ENCODE peak calls at places on chromosomes 4 and X, in four cellular contexts. One of them, this sample, is unnamed. For H3K9me3, H3K27me3 and H3K4me1, the result is how much of the 10 kb centered on the place peaks cover.

GRCh38 chr4:122212880-122213279 is 60.7 kb downstream of the BLTP1 start:
- DNase-seq in psoas muscle: no peak
- DNase-seq in upper lobe of right lung: no peak
- DNase-seq in heart left ventricle: no peak
- DNase-seq in this sample: no peak

GRCh38 chr4:105715692-105716278 is 7.2 kb downstream of the GSTCD start:
- DNase-seq in heart left ventricle: no peak
- DNase-seq in psoas muscle: no peak
- DNase-seq in upper lobe of right lung: no peak
- DNase-seq in this sample: peak

GRCh38 chrX:81528041-81528440 is 326.1 kb downstream of the SH3BGRL start:
- DNase-seq in heart left ventricle: no peak
- DNase-seq in psoas muscle: no peak
- DNase-seq in upper lobe of right lung: no peak
- DNase-seq in this sample: no peak

GRCh38 chr4:38132140-38132673 is 172.0 kb downstream of the PTTG2 start:
- DNase-seq in psoas muscle: no peak
- DNase-seq in upper lobe of right lung: no peak
- DNase-seq in heart left ventricle: peak
- DNase-seq in this sample: peak

GRCh38 chr4:152946460-152946859 is 10.3 kb downstream of the FHDC1 start:
- DNase-seq in upper lobe of right lung: no peak
- DNase-seq in heart left ventricle: no peak
- DNase-seq in psoas muscle: no peak
- DNase-seq in this sample: no peak

GRCh38 chrX:74280759-74281158 is 23.2 kb upstream of the ZCCHC13 start:
- DNase-seq in upper lobe of right lung: no peak
- DNase-seq in psoas muscle: no peak
- DNase-seq in heart left ventricle: no peak
- DNase-seq in this sample: no peak

GRCh38 chr4:7124643-7125442 is 57.0 kb upstream of the GRPEL1 start:
- DNase-seq in heart left ventricle: no peak
- DNase-seq in psoas muscle: peak
- DNase-seq in upper lobe of right lung: no peak
- DNase-seq in this sample: no peak

GRCh38 chrX:134024686-134025377 is 39.4 kb upstream of the GPC3 start:
- DNase-seq in heart left ventricle: no peak
- DNase-seq in upper lobe of right lung: no peak
- DNase-seq in psoas muscle: no peak
- DNase-seq in this sample: no peak

GRCh38 chr4:6696611-6697010 is 2.9 kb downstream of the S100P start:
- DNase-seq in upper lobe of right lung: no peak
- DNase-seq in psoas muscle: no peak
- DNase-seq in heart left ventricle: no peak
- DNase-seq in this sample: no peak

GRCh38 chr4:75598390-75598789 is 31.9 kb downstream of the CDKL2 start:
- DNase-seq in upper lobe of right lung: no peak
- DNase-seq in heart left ventricle: no peak
- DNase-seq in psoas muscle: no peak
- DNase-seq in this sample: no peak

GRCh38 chr4:1623821-1624518 is 60.1 kb downstream of the FAM53A start:
- DNase-seq in upper lobe of right lung: no peak
- DNase-seq in heart left ventricle: no peak
- DNase-seq in psoas muscle: no peak
- DNase-seq in this sample: no peak
- H3K9me3 ChIP-seq in upper lobe of right lung: under half
- H3K9me3 ChIP-seq in heart left ventricle: under half
- H3K9me3 ChIP-seq in psoas muscle: under half
- H3K9me3 ChIP-seq in this sample: under half

GRCh38 chrX:66076801-66077200 is 36.9 kb upstream of the VSIG4 start:
- DNase-seq in psoas muscle: no peak
- DNase-seq in heart left ventricle: no peak
- DNase-seq in upper lobe of right lung: no peak
- DNase-seq in this sample: no peak
- H3K27me3 ChIP-seq in psoas muscle: under half
- H3K27me3 ChIP-seq in heart left ventricle: under half
- H3K27me3 ChIP-seq in upper lobe of right lung: under half
- H3K27me3 ChIP-seq in this sample: under half

DNA sequence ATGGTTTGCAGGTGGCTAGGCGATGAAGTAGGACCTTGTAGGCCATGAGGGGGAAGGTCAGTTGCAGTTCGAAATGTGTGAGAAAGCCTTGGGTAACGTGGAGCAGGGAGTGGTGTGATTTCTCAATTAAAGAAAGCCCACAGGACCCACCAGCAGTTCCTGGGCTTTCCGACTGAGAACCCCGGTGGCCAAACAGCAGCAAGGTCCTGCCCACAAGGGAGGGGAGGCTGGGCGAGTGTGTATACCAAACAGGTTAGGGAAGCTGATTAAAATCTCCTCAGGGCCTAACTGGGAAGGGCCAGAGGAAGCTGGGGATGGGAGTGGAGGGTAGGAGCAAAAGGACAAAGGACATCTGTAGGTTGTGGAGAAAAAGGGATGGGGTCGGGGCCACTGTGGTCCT is 2.4 kb downstream of the ATP6AP1 start:
- DNase-seq in upper lobe of right lung: peak
- DNase-seq in heart left ventricle: peak
- DNase-seq in psoas muscle: no peak
- DNase-seq in this sample: no peak
- H3K4me1 ChIP-seq in upper lobe of right lung: under half
- H3K4me1 ChIP-seq in heart left ventricle: under half
- H3K4me1 ChIP-seq in psoas muscle: under half
- H3K4me1 ChIP-seq in this sample: under half

DNA sequence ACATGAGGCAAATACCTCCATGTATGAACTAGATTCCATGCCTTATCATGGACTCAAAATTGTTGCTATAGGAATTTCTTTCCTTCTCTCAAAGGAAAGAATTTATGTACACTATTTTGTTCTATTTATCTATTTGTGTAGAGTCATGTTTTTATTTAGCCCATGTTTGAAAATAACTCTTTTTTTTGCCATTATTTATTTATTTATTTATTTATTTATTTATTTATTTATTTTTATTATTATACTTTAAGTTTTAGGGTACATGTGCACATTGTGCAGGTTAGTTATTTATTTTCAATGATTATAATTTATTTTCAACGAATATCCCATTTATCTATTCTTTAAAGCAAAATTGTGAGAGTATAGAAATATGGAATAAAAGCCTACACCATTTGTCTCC is 177.9 kb downstream of the MAGEE1 start:
- DNase-seq in heart left ventricle: no peak
- DNase-seq in upper lobe of right lung: no peak
- DNase-seq in psoas muscle: no peak
- DNase-seq in this sample: no peak
- H3K9me3 ChIP-seq in heart left ventricle: under half
- H3K9me3 ChIP-seq in upper lobe of right lung: under half
- H3K9me3 ChIP-seq in psoas muscle: under half
- H3K9me3 ChIP-seq in this sample: under half

GRCh38 chr4:2254665-2255500 is 7.0 kb downstream of the MXD4 start:
- DNase-seq in heart left ventricle: no peak
- DNase-seq in psoas muscle: no peak
- DNase-seq in upper lobe of right lung: no peak
- DNase-seq in this sample: no peak

GRCh38 chr4:2256781-2257191 is 5.1 kb downstream of the MXD4 start:
- DNase-seq in heart left ventricle: peak
- DNase-seq in psoas muscle: peak
- DNase-seq in upper lobe of right lung: peak
- DNase-seq in this sample: no peak

GRCh38 chr4:2257361-2258001 is 4.4 kb downstream of the MXD4 start:
- DNase-seq in heart left ventricle: peak
- DNase-seq in psoas muscle: peak
- DNase-seq in upper lobe of right lung: peak
- DNase-seq in this sample: no peak

GRCh38 chr4:2255501-2256155 is 6.3 kb downstream of the MXD4 start:
- DNase-seq in heart left ventricle: peak
- DNase-seq in psoas muscle: peak
- DNase-seq in upper lobe of right lung: peak
- DNase-seq in this sample: no peak

DNA sequence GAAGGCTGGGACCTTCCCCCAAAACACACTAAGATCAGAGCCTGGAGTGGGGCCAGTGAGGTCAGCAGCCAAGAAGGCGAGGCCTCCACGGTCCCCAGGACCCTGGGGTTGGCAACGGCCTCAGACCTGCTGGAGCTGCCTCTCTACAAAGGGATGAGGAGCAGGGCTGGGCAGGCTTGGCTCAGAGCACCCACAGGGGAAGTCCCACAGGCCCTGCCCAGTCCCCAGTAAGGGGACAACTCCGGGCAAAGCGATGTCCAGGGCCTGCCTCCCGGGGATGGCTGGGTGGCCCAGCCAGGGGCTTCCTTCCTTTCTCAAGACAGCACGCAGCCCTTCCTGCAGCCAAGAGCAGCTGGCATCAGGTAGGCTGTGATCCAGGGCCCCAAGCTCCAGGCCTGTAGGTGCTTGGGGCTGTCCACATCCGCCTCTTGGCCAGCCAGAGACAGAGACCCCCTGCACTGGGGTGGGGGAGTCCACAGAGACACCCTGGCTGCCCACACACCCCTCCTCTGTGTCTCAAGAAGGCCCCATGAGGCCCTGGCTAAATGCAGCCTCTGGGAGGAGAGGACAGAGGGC is 5.7 kb downstream of the MXD4 start:
- DNase-seq in upper lobe of right lung: peak
- DNase-seq in heart left ventricle: peak
- DNase-seq in psoas muscle: peak
- DNase-seq in this sample: no peak
- H3K27me3 ChIP-seq in upper lobe of right lung: under half
- H3K27me3 ChIP-seq in heart left ventricle: under half
- H3K27me3 ChIP-seq in psoas muscle: under half
- H3K27me3 ChIP-seq in this sample: under half

GRCh38 chrX:54482839-54483593 is 13.0 kb downstream of the FGD1 start:
- DNase-seq in psoas muscle: no peak
- DNase-seq in upper lobe of right lung: no peak
- DNase-seq in heart left ventricle: no peak
- DNase-seq in this sample: no peak

GRCh38 chrX:54484666-54485065 is 11.4 kb downstream of the FGD1 start:
- DNase-seq in psoas muscle: peak
- DNase-seq in heart left ventricle: peak
- DNase-seq in upper lobe of right lung: no peak
- DNase-seq in this sample: no peak

GRCh38 chrX:54479471-54480122 is 16.4 kb downstream of the FGD1 start:
- DNase-seq in heart left ventricle: no peak
- DNase-seq in psoas muscle: no peak
- DNase-seq in upper lobe of right lung: no peak
- DNase-seq in this sample: no peak

GRCh38 chrX:54483946-54484345 is 12.1 kb downstream of the FGD1 start:
- DNase-seq in upper lobe of right lung: no peak
- DNase-seq in psoas muscle: no peak
- DNase-seq in heart left ventricle: no peak
- DNase-seq in this sample: no peak

GRCh38 chrX:54481751-54482150 is 14.3 kb downstream of the FGD1 start:
- DNase-seq in psoas muscle: no peak
- DNase-seq in upper lobe of right lung: no peak
- DNase-seq in heart left ventricle: no peak
- DNase-seq in this sample: no peak
- H3K4me1 ChIP-seq in psoas muscle: under half
- H3K4me1 ChIP-seq in upper lobe of right lung: under half
- H3K4me1 ChIP-seq in heart left ventricle: under half
- H3K4me1 ChIP-seq in this sample: under half

GRCh38 chrX:18575744-18576143 is 96.2 kb downstream of the RS1 start:
- DNase-seq in heart left ventricle: no peak
- DNase-seq in upper lobe of right lung: no peak
- DNase-seq in psoas muscle: no peak
- DNase-seq in this sample: no peak
- H3K9me3 ChIP-seq in heart left ventricle: under half
- H3K9me3 ChIP-seq in upper lobe of right lung: under half
- H3K9me3 ChIP-seq in psoas muscle: under half
- H3K9me3 ChIP-seq in this sample: under half

DNA sequence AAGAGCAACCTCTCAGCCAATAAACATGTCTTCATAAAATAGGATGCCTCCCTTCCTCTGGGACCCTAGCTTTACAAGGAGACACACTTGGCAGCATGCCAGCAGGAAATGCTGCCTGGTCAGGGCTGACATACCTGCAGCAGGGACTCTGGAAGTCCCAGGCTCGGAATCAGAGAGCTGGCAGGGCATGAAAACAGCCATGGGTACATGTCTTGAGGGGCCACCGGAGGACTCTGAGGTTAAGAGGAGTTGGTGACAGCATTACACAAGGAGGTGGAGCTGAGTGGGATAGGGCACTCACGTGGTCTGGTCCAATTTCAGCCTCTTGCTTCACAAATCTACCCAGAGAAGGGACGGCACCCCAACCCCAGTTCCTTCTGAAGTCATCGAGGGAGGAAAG is 15.7 kb downstream of the MSX1 start:
- DNase-seq in upper lobe of right lung: no peak
- DNase-seq in heart left ventricle: no peak
- DNase-seq in psoas muscle: no peak
- DNase-seq in this sample: no peak
- H3K27me3 ChIP-seq in upper lobe of right lung: half or more
- H3K27me3 ChIP-seq in heart left ventricle: half or more
- H3K27me3 ChIP-seq in psoas muscle: under half
- H3K27me3 ChIP-seq in this sample: under half

GRCh38 chrX:1502853-1503252 is 34.1 kb downstream of the P2RY8 start:
- DNase-seq in psoas muscle: no peak
- DNase-seq in heart left ventricle: no peak
- DNase-seq in upper lobe of right lung: peak
- DNase-seq in this sample: no peak

GRCh38 chrX:1506916-1507315 is 30.1 kb downstream of the P2RY8 start:
- DNase-seq in upper lobe of right lung: peak
- DNase-seq in heart left ventricle: no peak
- DNase-seq in psoas muscle: no peak
- DNase-seq in this sample: no peak

GRCh38 chrX:1507511-1508463 is 29.2 kb downstream of the P2RY8 start:
- DNase-seq in psoas muscle: no peak
- DNase-seq in heart left ventricle: no peak
- DNase-seq in upper lobe of right lung: peak
- DNase-seq in this sample: no peak

GRCh38 chrX:1500701-1501624 is 36.0 kb downstream of the P2RY8 start:
- DNase-seq in psoas muscle: no peak
- DNase-seq in heart left ventricle: no peak
- DNase-seq in upper lobe of right lung: peak
- DNase-seq in this sample: no peak

DNA sequence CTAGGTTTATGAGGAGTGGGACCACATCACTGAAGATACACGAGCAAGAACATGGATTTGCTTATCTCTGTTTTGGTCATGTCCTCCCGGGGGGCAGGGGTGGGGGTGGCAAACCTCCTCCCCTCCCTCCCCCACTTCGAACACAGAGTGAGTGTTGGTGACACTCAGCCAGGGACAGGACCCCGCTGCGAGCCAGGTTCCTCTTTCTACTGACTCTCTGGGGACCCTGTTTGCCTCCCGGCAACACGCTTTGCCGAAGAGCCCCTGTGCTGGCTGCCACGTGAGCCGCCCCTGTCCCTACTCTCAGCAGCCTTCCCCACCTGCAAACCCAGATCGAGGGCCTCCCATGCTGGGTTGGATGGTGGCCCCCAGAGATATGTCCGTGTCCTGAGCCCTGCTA is 34.7 kb downstream of the P2RY8 start:
- DNase-seq in psoas muscle: no peak
- DNase-seq in upper lobe of right lung: peak
- DNase-seq in heart left ventricle: no peak
- DNase-seq in this sample: no peak
- H3K4me1 ChIP-seq in psoas muscle: under half
- H3K4me1 ChIP-seq in upper lobe of right lung: under half
- H3K4me1 ChIP-seq in heart left ventricle: under half
- H3K4me1 ChIP-seq in this sample: under half

This sample was measured in naive thymus-derived CD4-positive, alpha-beta T cell.